ENCODE peak calls at places on chromosomes 2 and 18, in eight cellular contexts. One of them, this sample, is unnamed. For H3K36me3, the result is how much of the 10 kb centered on the place peaks cover.

GRCh38 chr2:230541934-230542380 is 126.0 kb downstream of the SP100 start:
- DNase-seq in mesendoderm: no peak
- DNase-seq in PC-3: peak
- DNase-seq in kidney: no peak
- DNase-seq in adipocyte: peak
- DNase-seq in colonic mucosa: no peak
- DNase-seq in endodermal cell: no peak
- DNase-seq in neural progenitor cell: no peak
- DNase-seq in this sample: peak

GRCh38 chr18:293557-293956 is 25.7 kb upstream of the THOC1 start:
- DNase-seq in colonic mucosa: no peak
- DNase-seq in adipocyte: peak
- DNase-seq in endodermal cell: no peak
- DNase-seq in neural progenitor cell: no peak
- DNase-seq in kidney: no peak
- DNase-seq in PC-3: no peak
- DNase-seq in mesendoderm: no peak
- DNase-seq in this sample: no peak

GRCh38 chr2:112836695-112837117 is at the start of gene IL1B:
- DNase-seq in adipocyte: peak
- DNase-seq in PC-3: peak
- DNase-seq in mesendoderm: no peak
- DNase-seq in endodermal cell: no peak
- DNase-seq in kidney: no peak
- DNase-seq in colonic mucosa: no peak
- DNase-seq in neural progenitor cell: no peak
- DNase-seq in this sample: peak

GRCh38 chr2:112483047-112483473 is 1.1 kb downstream of the TTL start:
- DNase-seq in adipocyte: peak
- DNase-seq in PC-3: peak
- DNase-seq in colonic mucosa: peak
- DNase-seq in endodermal cell: peak
- DNase-seq in mesendoderm: peak
- DNase-seq in kidney: no peak
- DNase-seq in neural progenitor cell: peak
- DNase-seq in this sample: peak

GRCh38 chr2:152743004-152743403 is 24.6 kb downstream of the ARL6IP6 start:
- DNase-seq in neural progenitor cell: no peak
- DNase-seq in mesendoderm: peak
- DNase-seq in colonic mucosa: no peak
- DNase-seq in adipocyte: peak
- DNase-seq in kidney: no peak
- DNase-seq in endodermal cell: no peak
- DNase-seq in PC-3: peak
- DNase-seq in this sample: no peak

GRCh38 chr18:36314754-36315153 is 17.2 kb downstream of the FHOD3 start:
- DNase-seq in adipocyte: peak
- DNase-seq in colonic mucosa: no peak
- DNase-seq in mesendoderm: no peak
- DNase-seq in neural progenitor cell: no peak
- DNase-seq in PC-3: peak
- DNase-seq in endodermal cell: peak
- DNase-seq in kidney: no peak
- DNase-seq in this sample: peak

GRCh38 chr2:188978291-188979081 is 4.3 kb downstream of the COL3A1 start:
- DNase-seq in kidney: no peak
- DNase-seq in endodermal cell: no peak
- DNase-seq in colonic mucosa: no peak
- DNase-seq in neural progenitor cell: peak
- DNase-seq in PC-3: peak
- DNase-seq in adipocyte: peak
- DNase-seq in mesendoderm: peak
- DNase-seq in this sample: peak

GRCh38 chr2:42742740-42743666 is 20.9 kb downstream of the OXER1 start:
- DNase-seq in PC-3: peak
- DNase-seq in mesendoderm: peak
- DNase-seq in endodermal cell: no peak
- DNase-seq in colonic mucosa: no peak
- DNase-seq in kidney: no peak
- DNase-seq in adipocyte: peak
- DNase-seq in neural progenitor cell: no peak
- DNase-seq in this sample: no peak

GRCh38 chr2:23404426-23404825 is 19.4 kb downstream of the KLHL29 start:
- DNase-seq in mesendoderm: peak
- DNase-seq in neural progenitor cell: peak
- DNase-seq in colonic mucosa: peak
- DNase-seq in endodermal cell: peak
- DNase-seq in adipocyte: peak
- DNase-seq in kidney: no peak
- DNase-seq in PC-3: peak
- DNase-seq in this sample: peak

GRCh38 chr2:105933906-105934305 is 189.2 kb downstream of the NCK2 start:
- DNase-seq in kidney: no peak
- DNase-seq in colonic mucosa: no peak
- DNase-seq in mesendoderm: no peak
- DNase-seq in neural progenitor cell: no peak
- DNase-seq in endodermal cell: no peak
- DNase-seq in adipocyte: no peak
- DNase-seq in PC-3: no peak
- DNase-seq in this sample: no peak

GRCh38 chr18:58788971-58789797 is 75.5 kb upstream of the ZNF532 start:
- DNase-seq in neural progenitor cell: peak
- DNase-seq in PC-3: peak
- DNase-seq in endodermal cell: peak
- DNase-seq in adipocyte: peak
- DNase-seq in kidney: peak
- DNase-seq in mesendoderm: peak
- DNase-seq in colonic mucosa: peak
- DNase-seq in this sample: peak

GRCh38 chr2:111116843-111117665 is 3.7 kb upstream of the BCL2L11 start:
- DNase-seq in kidney: peak
- DNase-seq in adipocyte: peak
- DNase-seq in mesendoderm: peak
- DNase-seq in colonic mucosa: peak
- DNase-seq in neural progenitor cell: peak
- DNase-seq in PC-3: peak
- DNase-seq in endodermal cell: peak
- DNase-seq in this sample: peak

GRCh38 chr2:45871541-45871940 is 220.1 kb downstream of the PRKCE start:
- DNase-seq in endodermal cell: no peak
- DNase-seq in mesendoderm: no peak
- DNase-seq in PC-3: no peak
- DNase-seq in adipocyte: no peak
- DNase-seq in neural progenitor cell: no peak
- DNase-seq in colonic mucosa: no peak
- DNase-seq in kidney: no peak
- DNase-seq in this sample: no peak

DNA sequence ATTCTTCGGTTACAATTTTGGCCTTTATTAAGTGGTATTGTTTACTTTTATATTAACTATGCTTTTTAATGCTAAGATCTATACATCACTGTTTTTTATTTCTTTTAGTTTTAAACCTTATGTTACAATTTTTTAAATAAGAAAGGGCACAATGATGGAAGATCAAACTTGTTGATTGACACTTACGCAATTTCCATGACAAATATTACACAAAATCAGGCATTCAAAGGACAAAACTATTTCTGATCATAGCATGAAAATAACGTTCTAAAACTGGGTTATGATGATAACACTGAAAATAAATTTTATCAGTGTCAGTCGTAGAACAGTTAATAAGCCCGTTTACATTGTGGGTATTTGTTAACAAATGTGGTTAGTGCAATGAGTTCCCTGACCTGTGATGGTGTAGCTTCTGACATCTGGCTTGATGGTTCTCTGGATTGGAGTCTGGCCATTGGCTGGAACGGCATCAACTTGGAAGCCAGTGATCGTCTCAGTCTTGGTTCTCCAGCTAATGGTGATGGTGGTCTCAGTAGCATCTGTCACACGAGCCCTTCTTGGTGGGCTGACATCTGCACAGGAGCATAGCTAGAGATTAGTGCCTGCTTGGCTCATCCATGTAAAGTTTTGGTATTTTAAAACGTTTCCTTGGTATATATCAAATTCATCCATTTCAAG is 59.6 kb downstream of the FN1 start:
- DNase-seq in PC-3: no peak
- DNase-seq in colonic mucosa: no peak
- DNase-seq in kidney: no peak
- DNase-seq in mesendoderm: no peak
- DNase-seq in adipocyte: no peak
- DNase-seq in neural progenitor cell: no peak
- DNase-seq in endodermal cell: no peak
- DNase-seq in this sample: no peak
- H3K36me3 ChIP-seq in PC-3: half or more
- H3K36me3 ChIP-seq in colonic mucosa: under half
- H3K36me3 ChIP-seq in kidney: under half
- H3K36me3 ChIP-seq in mesendoderm: under half
- H3K36me3 ChIP-seq in adipocyte: half or more
- H3K36me3 ChIP-seq in neural progenitor cell: under half
- H3K36me3 ChIP-seq in endodermal cell: half or more
- H3K36me3 ChIP-seq in this sample: half or more

GRCh38 chr2:200404615-200405014 is 98.1 kb downstream of the SPATS2L start:
- DNase-seq in colonic mucosa: no peak
- DNase-seq in PC-3: no peak
- DNase-seq in kidney: no peak
- DNase-seq in mesendoderm: no peak
- DNase-seq in adipocyte: no peak
- DNase-seq in endodermal cell: no peak
- DNase-seq in neural progenitor cell: no peak
- DNase-seq in this sample: no peak

GRCh38 chr2:200403794-200404193 is 97.3 kb downstream of the SPATS2L start:
- DNase-seq in adipocyte: no peak
- DNase-seq in endodermal cell: no peak
- DNase-seq in colonic mucosa: no peak
- DNase-seq in mesendoderm: no peak
- DNase-seq in kidney: no peak
- DNase-seq in neural progenitor cell: no peak
- DNase-seq in PC-3: no peak
- DNase-seq in this sample: no peak

GRCh38 chr2:200408428-200409311 is 101.2 kb downstream of the KCTD18 start:
- DNase-seq in mesendoderm: no peak
- DNase-seq in PC-3: peak
- DNase-seq in endodermal cell: peak
- DNase-seq in colonic mucosa: peak
- DNase-seq in adipocyte: peak
- DNase-seq in kidney: peak
- DNase-seq in neural progenitor cell: no peak
- DNase-seq in this sample: peak

GRCh38 chr2:200406379-200406778 is 99.9 kb downstream of the SPATS2L start:
- DNase-seq in colonic mucosa: no peak
- DNase-seq in adipocyte: peak
- DNase-seq in neural progenitor cell: no peak
- DNase-seq in mesendoderm: no peak
- DNase-seq in kidney: no peak
- DNase-seq in endodermal cell: no peak
- DNase-seq in PC-3: peak
- DNase-seq in this sample: peak

DNA sequence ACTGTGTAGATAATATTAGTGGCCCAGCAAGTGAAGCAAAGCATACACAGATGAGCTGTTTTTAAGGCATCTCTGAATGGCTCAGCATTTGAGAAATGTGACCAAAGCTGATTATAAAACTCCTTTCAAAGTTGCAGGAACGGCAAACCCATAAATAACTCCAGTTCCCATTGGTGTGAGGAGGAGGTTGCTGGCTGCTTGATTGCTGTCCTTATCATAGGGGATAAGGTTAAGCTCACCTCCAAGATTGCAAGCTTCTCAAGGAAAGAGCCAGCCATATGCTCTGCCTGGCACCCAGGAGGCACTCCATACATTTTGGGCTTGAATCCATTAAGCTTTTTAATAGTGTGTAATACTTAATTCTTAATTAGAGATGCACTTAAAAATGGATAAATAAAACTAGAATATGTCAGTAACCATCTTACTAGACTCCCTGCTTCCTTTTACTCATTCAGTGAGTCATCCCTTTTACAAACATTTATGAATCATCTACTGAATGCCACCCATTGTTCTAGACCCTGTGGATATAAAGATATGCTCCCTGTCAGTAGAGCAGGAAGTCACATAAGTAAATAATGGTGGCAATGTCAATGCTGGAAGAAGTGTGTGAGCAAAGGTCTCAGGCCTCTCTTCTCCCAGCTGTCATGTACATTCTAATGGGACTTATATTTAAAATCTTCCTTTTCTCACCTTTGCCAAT is 99.3 kb downstream of the SPATS2L start:
- DNase-seq in PC-3: peak
- DNase-seq in endodermal cell: no peak
- DNase-seq in neural progenitor cell: no peak
- DNase-seq in colonic mucosa: peak
- DNase-seq in kidney: no peak
- DNase-seq in mesendoderm: peak
- DNase-seq in adipocyte: peak
- DNase-seq in this sample: peak
- H3K9ac ChIP-seq in PC-3: peak
- H3K9ac ChIP-seq in endodermal cell: no peak
- H3K9ac ChIP-seq in neural progenitor cell: no peak
- H3K9ac ChIP-seq in colonic mucosa: peak
- H3K9ac ChIP-seq in kidney: no peak
- H3K9ac ChIP-seq in mesendoderm: no peak
- H3K9ac ChIP-seq in adipocyte: peak
- H3K9ac ChIP-seq in this sample: peak

DNA sequence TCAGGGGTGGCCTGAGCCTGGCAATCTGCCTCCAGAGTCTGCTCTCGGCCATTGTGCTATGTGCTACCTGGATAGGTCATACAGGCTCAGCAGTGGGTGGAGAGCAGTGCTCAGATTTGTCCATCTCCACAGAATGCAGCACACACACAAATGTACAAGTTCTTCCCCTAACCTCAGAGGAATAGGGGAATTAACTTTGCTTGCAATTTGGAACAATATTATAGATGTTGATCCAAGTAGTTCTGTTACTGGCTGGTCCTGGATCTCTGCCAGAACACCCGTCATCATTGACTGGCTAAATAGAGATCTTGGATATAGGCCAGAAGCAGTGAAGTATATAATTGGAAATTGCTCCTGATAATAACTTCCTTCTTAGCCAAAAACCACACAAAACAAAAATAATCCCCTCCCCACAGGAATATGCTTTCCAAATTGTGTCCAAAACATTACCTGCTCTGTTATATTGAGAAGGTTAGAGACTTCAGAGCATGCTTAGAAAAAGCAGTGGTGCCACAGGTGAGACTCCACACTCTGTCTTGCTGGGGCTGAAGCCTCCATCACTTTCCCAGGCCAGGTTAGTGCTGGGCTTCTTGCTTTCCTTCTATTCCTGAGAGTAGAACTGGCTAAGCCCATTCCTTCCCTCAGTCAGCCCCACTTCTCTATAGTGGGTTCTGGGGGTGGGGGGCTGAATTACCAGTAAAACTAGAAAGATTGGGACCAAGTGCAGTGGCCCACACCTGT is 38.8 kb downstream of the NCAPH start:
- DNase-seq in adipocyte: peak
- DNase-seq in colonic mucosa: no peak
- DNase-seq in neural progenitor cell: no peak
- DNase-seq in endodermal cell: no peak
- DNase-seq in mesendoderm: no peak
- DNase-seq in PC-3: peak
- DNase-seq in kidney: no peak
- DNase-seq in this sample: peak
- H3K36me3 ChIP-seq in adipocyte: under half
- H3K36me3 ChIP-seq in colonic mucosa: under half
- H3K36me3 ChIP-seq in neural progenitor cell: under half
- H3K36me3 ChIP-seq in endodermal cell: under half
- H3K36me3 ChIP-seq in mesendoderm: under half
- H3K36me3 ChIP-seq in PC-3: under half
- H3K36me3 ChIP-seq in kidney: under half
- H3K36me3 ChIP-seq in this sample: under half

GRCh38 chr18:7803956-7804469 is 236.9 kb downstream of the PTPRM start:
- DNase-seq in colonic mucosa: no peak
- DNase-seq in endodermal cell: no peak
- DNase-seq in PC-3: no peak
- DNase-seq in neural progenitor cell: no peak
- DNase-seq in mesendoderm: no peak
- DNase-seq in adipocyte: no peak
- DNase-seq in kidney: no peak
- DNase-seq in this sample: no peak
- H3K9ac ChIP-seq in colonic mucosa: no peak
- H3K9ac ChIP-seq in endodermal cell: no peak
- H3K9ac ChIP-seq in PC-3: no peak
- H3K9ac ChIP-seq in neural progenitor cell: no peak
- H3K9ac ChIP-seq in mesendoderm: no peak
- H3K9ac ChIP-seq in adipocyte: no peak
- H3K9ac ChIP-seq in kidney: no peak
- H3K9ac ChIP-seq in this sample: no peak